ENCODE peak calls at places on chromosomes 6 and 20, in six cellular contexts. B is ovary, N is heart left ventricle, J is WERI-Rb-1, M is GM23248, V is stomach. A is an unnamed sample.

GRCh38 chr20:3420211-3420707 is 12.8 kb upstream of the DNAAF9 start:
- DNase-seq in V (no peak), J (no peak), B (no peak), N (peak; percentile 15), M (peak; percentile 84), A (peak; percentile 32)

GRCh38 chr20:3652646-3653596 is 10.3 kb downstream of the GFRA4 start:
- DNase-seq in J (no peak), N (no peak), B (no peak), V (no peak), M (no peak), A (no peak)

GRCh38 chr6:5190467-5190866 is 70.3 kb downstream of the LYRM4 start:
- DNase-seq in J (no peak), M (peak; percentile 93), N (no peak), B (no peak), V (no peak), A (no peak)

GRCh38 chr6:13694562-13694961 is 17.1 kb downstream of the RANBP9 start:
- DNase-seq in V (no peak), B (no peak), J (no peak), N (no peak), M (no peak), A (no peak)

GRCh38 chr6:154319231-154319858 is 37.3 kb downstream of the IPCEF1 start:
- DNase-seq in B (no peak), N (no peak), M (peak; percentile 65), J (no peak), V (no peak), A (no peak)

GRCh38 chr6:89670935-89671565 is 32.5 kb upstream of the LYRM2 start:
- DNase-seq in M (no peak), B (no peak), J (no peak), N (no peak), V (no peak), A (no peak)

GRCh38 chr6:144248470-144249301 is 36.4 kb upstream of the UTRN start:
- DNase-seq in J (no peak), M (peak; percentile 92), B (no peak), N (no peak), V (no peak), A (no peak)

GRCh38 chr20:45341939-45342862 is 6.0 kb downstream of the SDC4 start:
- DNase-seq in J (peak; percentile 59), B (peak; percentile 45), M (peak; percentile 76), V (peak; percentile 90), N (peak; percentile 79), A (peak; percentile 90)

GRCh38 chr20:29297411-29298270 is 1959.8 kb upstream of the DEFB115 start:
- DNase-seq in V (no peak), B (no peak), J (no peak), N (no peak), M (no peak), A (no peak)
- H3K9me3 ChIP-seq in V (peaks cover 78% of the 10 kb centered on the region), B (peaks cover 8% of the 10 kb centered on the region), J (peaks cover 15% of the 10 kb centered on the region), N (peaks cover 9% of the 10 kb centered on the region), M (no peaks in the 10 kb centered on the region), A (no peaks in the 10 kb centered on the region)

GRCh38 chr20:49282584-49283171 is 4.8 kb upstream of the ZNFX1 start:
- DNase-seq in V (no peak), B (no peak), N (no peak), M (peak; percentile 18), J (no peak), A (no peak)

GRCh38 chr20:49283176-49283702 is 5.4 kb upstream of the ZNFX1 start:
- DNase-seq in B (no peak), J (no peak), M (no peak), V (no peak), N (no peak), A (no peak)

GRCh38 chr20:49281059-49281912 is 3.4 kb upstream of the ZNFX1 start:
- DNase-seq in M (peak; percentile 31), B (no peak), V (no peak), N (no peak), J (no peak), A (no peak)

GRCh38 chr20:49280463-49281058 is 2.7 kb upstream of the ZNFX1 start:
- DNase-seq in V (no peak), N (no peak), J (no peak), B (no peak), M (peak; percentile 21), A (no peak)

GRCh38 chr20:49281913-49282467 is 4.1 kb upstream of the ZNFX1 start:
- DNase-seq in B (no peak), M (no peak), V (no peak), J (no peak), N (no peak), A (no peak)
- H3K9me3 ChIP-seq in B (peaks cover 34% of the 10 kb centered on the region), M (no peaks in the 10 kb centered on the region), V (peaks cover 57% of the 10 kb centered on the region), J (peaks cover 12% of the 10 kb centered on the region), N (peaks cover 72% of the 10 kb centered on the region), A (no peaks in the 10 kb centered on the region)

GRCh38 chr20:55882286-55882685 is 123.0 kb downstream of the CBLN4 start:
- DNase-seq in J (no peak), M (no peak), B (no peak), V (no peak), N (no peak), A (no peak)
- H3K9me3 ChIP-seq in J (no peaks in the 10 kb centered on the region), M (no peaks in the 10 kb centered on the region), B (no peaks in the 10 kb centered on the region), V (no peaks in the 10 kb centered on the region), N (no peaks in the 10 kb centered on the region), A (no peaks in the 10 kb centered on the region)

GRCh38 chr20:24866008-24866407 is 83.1 kb upstream of the CST7 start:
- DNase-seq in V (no peak), B (no peak), J (no peak), N (no peak), M (no peak), A (no peak)

GRCh38 chr20:24866742-24867141 is 82.3 kb upstream of the CST7 start:
- DNase-seq in B (no peak), J (no peak), N (no peak), V (no peak), M (no peak), A (no peak)

GRCh38 chr20:24862186-24862585 is 86.9 kb upstream of the CST7 start:
- DNase-seq in N (no peak), J (no peak), B (no peak), V (no peak), M (no peak), A (no peak)

GRCh38 chr20:24862606-24863005 is 86.5 kb upstream of the CST7 start:
- DNase-seq in M (no peak), N (no peak), V (no peak), J (no peak), B (no peak), A (no peak)

DNA sequence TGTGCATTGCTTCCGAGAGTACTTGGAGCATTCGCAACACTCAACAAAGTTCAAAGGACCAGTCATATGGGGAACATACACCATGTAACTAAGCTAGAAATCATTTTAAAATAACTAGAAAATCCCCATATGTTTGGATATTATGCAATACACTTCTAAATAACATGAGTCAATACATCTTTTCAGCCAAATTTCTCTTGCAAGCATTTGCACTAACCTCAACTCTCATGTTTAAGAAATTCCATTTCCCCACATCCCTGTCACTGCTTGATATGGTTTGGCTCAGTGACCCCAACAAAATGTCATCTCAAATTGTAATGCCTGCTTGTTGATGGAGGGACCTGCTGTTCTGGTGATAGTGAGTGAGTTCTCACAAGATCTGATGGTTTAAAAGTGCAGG is 85.7 kb upstream of the CST7 start:
- DNase-seq in B (no peak), N (no peak), V (no peak), J (no peak), M (peak; percentile 86), A (no peak)
- H3K9me3 ChIP-seq in B (no peaks in the 10 kb centered on the region), N (peaks cover 9% of the 10 kb centered on the region), V (peaks cover 25% of the 10 kb centered on the region), J (peaks cover 10% of the 10 kb centered on the region), M (no peaks in the 10 kb centered on the region), A (no peaks in the 10 kb centered on the region)

DNA sequence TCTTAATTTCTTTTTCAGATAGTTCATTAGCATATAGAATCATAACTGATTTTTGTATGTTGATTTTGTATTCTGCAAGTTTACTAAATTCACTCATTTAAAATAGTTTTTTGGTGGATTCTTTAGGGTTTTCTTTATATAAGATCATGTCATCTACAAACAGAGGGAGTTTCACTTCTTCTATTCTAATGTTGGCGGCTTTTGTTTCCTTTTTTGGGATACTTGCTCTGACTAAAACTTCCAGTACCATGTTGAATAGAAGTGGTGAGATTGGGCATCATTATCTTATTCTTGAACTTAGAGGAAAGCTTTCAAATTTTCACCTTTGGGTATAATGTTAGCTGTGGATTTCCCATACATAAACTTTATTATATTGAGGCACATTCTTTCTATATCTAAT is 296.9 kb downstream of the BCKDHB start:
- DNase-seq in V (no peak), N (no peak), J (no peak), M (no peak), B (no peak), A (no peak)
- H3K9me3 ChIP-seq in V (peaks cover 28% of the 10 kb centered on the region), N (peaks cover 19% of the 10 kb centered on the region), J (no peaks in the 10 kb centered on the region), M (no peaks in the 10 kb centered on the region), B (no peaks in the 10 kb centered on the region), A (no peaks in the 10 kb centered on the region)

DNA sequence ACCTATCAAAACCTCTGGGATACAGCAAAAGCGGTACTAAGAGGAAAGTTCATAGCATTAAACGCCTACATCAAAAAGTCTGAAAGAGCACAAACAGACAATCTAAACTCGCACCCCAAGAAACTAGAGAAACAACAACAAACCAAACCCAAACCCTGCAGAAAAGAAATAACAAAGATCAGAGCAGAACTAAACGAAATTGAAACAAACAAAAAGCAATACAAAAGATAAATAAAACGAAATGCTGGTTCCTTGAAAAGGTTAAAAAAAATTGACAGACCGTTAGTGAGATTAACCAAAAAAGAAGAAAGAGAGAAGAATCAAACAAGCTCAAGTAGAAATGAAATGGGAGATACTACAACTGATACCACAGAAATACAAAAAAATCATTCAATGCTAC is 302.3 kb downstream of the RNGTT start:
- DNase-seq in J (no peak), B (no peak), V (no peak), M (no peak), N (no peak), A (no peak)
- H3K9me3 ChIP-seq in J (peaks cover 2% of the 10 kb centered on the region), B (no peaks in the 10 kb centered on the region), V (peaks cover 63% of the 10 kb centered on the region), M (no peaks in the 10 kb centered on the region), N (peaks cover 15% of the 10 kb centered on the region), A (no peaks in the 10 kb centered on the region)

DNA sequence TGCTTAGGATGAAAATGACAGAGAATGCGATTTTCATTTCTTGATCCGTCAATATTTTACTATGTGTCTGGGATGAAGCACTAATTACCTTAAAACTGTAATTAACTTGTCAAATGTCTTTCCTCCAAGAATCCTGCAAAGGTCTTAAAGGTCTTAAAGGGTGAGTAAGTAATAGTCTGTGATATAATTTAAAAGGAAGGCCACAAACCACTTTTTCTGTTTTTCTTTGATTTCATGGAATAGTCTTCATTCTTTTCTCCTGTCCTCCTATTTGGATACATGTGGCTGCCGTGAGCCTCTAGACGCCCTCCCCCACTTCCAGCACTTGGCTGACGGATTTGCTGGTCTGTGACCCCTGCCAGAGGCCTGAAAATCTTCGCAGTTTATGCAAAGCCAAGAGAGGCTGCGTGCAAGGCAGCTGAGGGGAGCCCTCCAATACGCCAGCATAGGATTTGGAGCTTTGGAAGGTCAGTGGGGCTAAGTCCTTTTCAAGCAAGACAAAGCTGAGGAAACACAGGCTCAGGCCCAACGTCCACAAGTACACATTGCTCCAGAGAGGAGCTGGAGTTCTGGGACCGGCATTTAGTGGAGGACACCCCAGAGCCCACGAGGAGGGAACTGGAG is 382.5 kb downstream of the SMOC2 start:
- DNase-seq in B (peak; percentile 62), N (no peak), V (no peak), M (no peak), J (peak; percentile 91), A (no peak)
- H3K9me3 ChIP-seq in B (no peaks in the 10 kb centered on the region), N (no peaks in the 10 kb centered on the region), V (no peaks in the 10 kb centered on the region), M (no peaks in the 10 kb centered on the region), J (no peaks in the 10 kb centered on the region), A (no peaks in the 10 kb centered on the region)

GRCh38 chr6:61940919-61941318 is 345.1 kb downstream of the KHDRBS2 start:
- DNase-seq in B (no peak), V (no peak), M (no peak), J (no peak), N (no peak), A (peak; percentile 22)
- H3K9me3 ChIP-seq in B (no peaks in the 10 kb centered on the region), V (peaks cover 13% of the 10 kb centered on the region), M (no peaks in the 10 kb centered on the region), J (no peaks in the 10 kb centered on the region), N (peaks cover 4% of the 10 kb centered on the region), A (no peaks in the 10 kb centered on the region)

GRCh38 chr6:130447374-130447773 is 81.6 kb downstream of the TMEM200A start:
- DNase-seq in M (peak; percentile 53), V (no peak), N (no peak), J (no peak), B (no peak), A (no peak)
- H3K9me3 ChIP-seq in M (no peaks in the 10 kb centered on the region), V (no peaks in the 10 kb centered on the region), N (no peaks in the 10 kb centered on the region), J (no peaks in the 10 kb centered on the region), B (no peaks in the 10 kb centered on the region), A (no peaks in the 10 kb centered on the region)

A was measured in pancreas.